ENCODE peak calls at places on chromosomes 2 and 18, in four cellular contexts. Q, G, T and K are unnamed samples.

GRCh38 chr2:234496442-234496834 is 443 bp downstream of the ARL4C start:
- DNase-seq in Q (no peak), G (peak; percentile 54), T (no peak), K (no peak)

GRCh38 chr2:5590836-5591235 is 101.3 kb upstream of the SOX11 start:
- DNase-seq in T (no peak), Q (no peak), G (no peak), K (no peak)

GRCh38 chr18:36330435-36331049 is 33.0 kb downstream of the FHOD3 start:
- DNase-seq in T (peak; percentile 32), Q (peak; percentile 43), G (peak; percentile 18), K (no peak)

GRCh38 chr18:74499633-74500032 is 3.5 kb downstream of the CNDP2 start:
- DNase-seq in T (no peak), Q (peak; percentile 53), G (peak; percentile 76), K (no peak)

GRCh38 chr2:165889761-165890242 is 63.8 kb downstream of the TTC21B start:
- DNase-seq in Q (no peak), G (no peak), T (no peak), K (no peak)

GRCh38 chr2:229127471-229127870 is 143.6 kb downstream of the PID1 start:
- DNase-seq in G (no peak), T (no peak), Q (peak; percentile 1), K (no peak)

GRCh38 chr18:3071676-3072075 is 58.7 kb upstream of the LPIN2 start:
- DNase-seq in G (no peak), Q (no peak), T (no peak), K (no peak)

GRCh38 chr2:15664273-15665066 is 72.8 kb downstream of the DDX1 start:
- DNase-seq in T (no peak), G (no peak), Q (no peak), K (no peak)

GRCh38 chr2:130263606-130264005 is 65.4 kb upstream of the TUBA3E start:
- DNase-seq in T (no peak), Q (no peak), G (no peak), K (no peak)

GRCh38 chr2:190875881-190876280 is 4.7 kb upstream of the GLS start:
- DNase-seq in Q (no peak), G (no peak), T (no peak), K (no peak)

GRCh38 chr2:49770919-49771318 is 616.6 kb upstream of the FSHR start:
- DNase-seq in Q (peak; percentile 0), T (no peak), G (peak; percentile 9), K (peak; percentile 1)

GRCh38 chr18:36493349-36494281 is 196.1 kb downstream of the FHOD3 start:
- DNase-seq in Q (peak; percentile 72), T (peak; percentile 51), G (peak; percentile 24), K (no peak)

GRCh38 chr2:174544802-174545201 is 52.8 kb downstream of the WIPF1 start:
- DNase-seq in G (no peak), T (no peak), Q (no peak), K (no peak)

GRCh38 chr2:43101751-43102150 is 124.7 kb downstream of the ZFP36L2 start:
- DNase-seq in Q (no peak), T (no peak), G (no peak), K (no peak)

GRCh38 chr2:43104106-43104505 is 122.3 kb downstream of the ZFP36L2 start:
- DNase-seq in G (no peak), Q (no peak), T (no peak), K (no peak)

GRCh38 chr2:43104763-43105162 is 121.6 kb downstream of the ZFP36L2 start:
- DNase-seq in T (no peak), G (no peak), Q (no peak), K (no peak)

GRCh38 chr2:43102366-43103092 is 123.9 kb downstream of the ZFP36L2 start:
- DNase-seq in Q (no peak), G (peak; percentile 30), T (peak; percentile 77), K (peak; percentile 66)

GRCh38 chr2:43103093-43103404 is 123.4 kb downstream of the ZFP36L2 start:
- DNase-seq in Q (no peak), G (no peak), T (no peak), K (no peak)
- H3K4me1 ChIP-seq in Q (peaks cover 16% of the 10 kb centered on the region), G (peaks cover 35% of the 10 kb centered on the region), T (peaks cover 49% of the 10 kb centered on the region), K (peaks cover 36% of the 10 kb centered on the region)

DNA sequence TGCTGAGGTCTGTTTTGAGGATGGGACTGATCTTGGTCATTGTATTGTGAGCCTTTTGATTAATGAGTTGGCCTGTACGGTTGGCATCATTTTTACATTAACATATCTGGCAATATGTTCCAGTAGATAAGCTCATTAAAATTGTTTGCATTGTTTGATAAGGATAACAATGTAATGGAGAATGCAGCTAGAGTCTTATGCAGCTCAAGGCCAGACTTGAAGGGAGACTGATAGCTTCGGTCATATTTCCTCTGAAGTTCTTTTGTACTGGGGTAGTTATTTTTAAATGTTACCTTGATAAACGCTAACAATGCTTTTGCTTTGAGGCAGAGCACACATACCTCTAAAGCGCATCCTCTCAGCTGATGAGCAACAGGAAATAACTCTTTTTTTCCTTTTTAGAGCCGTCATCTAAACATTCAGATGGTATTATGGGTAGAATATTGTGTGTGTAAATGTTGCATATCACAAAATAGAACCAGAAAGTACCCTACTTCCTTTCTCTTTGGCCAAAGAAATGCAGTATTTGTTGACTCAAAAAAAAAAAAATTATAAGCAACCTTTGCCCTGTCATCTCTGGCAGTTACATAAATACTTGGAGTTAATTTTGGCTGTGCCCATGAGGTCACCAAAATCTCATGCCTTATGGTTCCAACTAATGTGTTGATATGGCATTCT is 1.3 kb downstream of the MAPRE2 start:
- DNase-seq in T (no peak), Q (peak; percentile 50), G (peak; percentile 26), K (no peak)
- H3K9ac ChIP-seq in T (no peak overlapping the region), Q (peak overlapping the region; percentile 85), G (no peak overlapping the region), K (peak overlapping the region; percentile 84)

GRCh38 chr2:127373362-127374083 is 14.3 kb downstream of the MAP3K2 start:
- DNase-seq in Q (no peak), G (no peak), T (no peak), K (no peak)
- H3K9me3 ChIP-seq in Q (no peaks in the 10 kb centered on the region), G (no peaks in the 10 kb centered on the region), T (no peaks in the 10 kb centered on the region), K (peaks cover 8% of the 10 kb centered on the region)

DNA sequence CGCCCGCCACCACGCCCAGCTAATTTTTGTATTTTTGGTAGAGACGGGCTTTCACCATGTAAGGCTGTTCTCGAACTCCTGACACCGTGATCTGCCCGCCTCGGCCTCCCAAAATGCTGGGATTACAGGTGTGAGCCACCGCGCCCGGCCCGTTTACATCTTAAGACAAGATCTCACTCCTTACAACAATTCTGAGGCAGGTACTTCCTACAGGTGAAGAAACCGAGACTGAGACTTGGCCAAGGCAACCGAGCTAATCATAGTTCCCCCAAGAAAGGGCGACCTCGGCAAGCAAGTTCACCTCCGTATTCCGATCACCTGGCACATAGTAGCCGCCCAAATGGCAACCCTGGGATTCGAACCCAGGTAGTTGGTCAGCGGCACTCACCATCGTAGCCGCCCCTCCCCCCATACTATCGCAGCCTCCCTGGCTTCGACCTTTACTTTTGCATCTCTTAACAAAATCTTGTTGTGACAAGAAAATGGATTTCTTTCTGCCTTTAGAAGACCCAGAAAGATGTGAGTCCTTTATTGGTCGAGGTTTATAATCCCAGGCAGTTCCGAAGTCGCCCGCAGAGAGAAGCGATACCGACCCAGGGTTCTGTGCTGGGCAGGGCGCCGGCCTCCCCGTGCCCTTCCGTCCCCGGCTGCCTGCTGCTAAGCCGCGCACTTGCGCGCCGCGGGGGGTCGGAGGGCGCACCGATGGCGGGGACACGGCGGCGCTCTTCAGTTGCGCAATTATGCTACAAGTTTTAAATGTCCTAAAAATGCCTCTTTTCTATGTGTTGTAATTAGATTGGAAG is 1.1 kb upstream of the FZD5 start:
- DNase-seq in Q (peak; percentile 49), G (no peak), T (no peak), K (peak; percentile 19)
- H3K4me1 ChIP-seq in Q (no peaks in the 10 kb centered on the region), G (no peaks in the 10 kb centered on the region), T (peaks cover 7% of the 10 kb centered on the region), K (peaks cover 34% of the 10 kb centered on the region)

GRCh38 chr2:216188956-216189355 is 79.8 kb downstream of the XRCC5 start:
- DNase-seq in Q (peak; percentile 85), G (peak; percentile 29), T (peak; percentile 18), K (peak; percentile 85)

GRCh38 chr2:216192931-216193330 is 83.8 kb downstream of the XRCC5 start:
- DNase-seq in G (no peak), Q (no peak), T (no peak), K (no peak)

GRCh38 chr2:216192181-216192580 is 83.0 kb downstream of the XRCC5 start:
- DNase-seq in G (no peak), T (no peak), Q (no peak), K (no peak)

GRCh38 chr2:216189410-216189809 is 80.3 kb downstream of the XRCC5 start:
- DNase-seq in G (peak; percentile 67), Q (peak; percentile 39), T (peak; percentile 40), K (no peak)

GRCh38 chr2:216188268-216188850 is 79.2 kb downstream of the XRCC5 start:
- DNase-seq in T (no peak), G (no peak), Q (peak; percentile 9), K (no peak)
- H3K9ac ChIP-seq in T (no peak overlapping the region), G (no peak overlapping the region), Q (peak overlapping the region; percentile 24), K (peak overlapping the region; percentile 78)